ENCODE peak calls at places on chromosomes 5 and 9, in six cellular contexts. M, A, I, H, E and N are unnamed samples.

GRCh38 chr5:68176802-68177479 is 38.6 kb upstream of the PIK3R1 start:
- DNase-seq in M (no peak), A (no peak), I (peak; percentile 51), H (no peak), E (no peak), N (no peak)

GRCh38 chr5:8394965-8395364 is 526.0 kb downstream of the MTRR start:
- DNase-seq in M (no peak), A (no peak), I (peak; percentile 45), H (no peak), E (no peak), N (no peak)

GRCh38 chr5:120457839-120458507 is 6.1 kb upstream of the PRR16 start:
- DNase-seq in M (no peak), A (peak; percentile 80), I (peak; percentile 64), H (peak; percentile 13), E (peak; percentile 63), N (peak; percentile 29)

GRCh38 chr5:117318528-117318927 is 743.9 kb upstream of the SEMA6A start:
- DNase-seq in M (no peak), A (peak; percentile 58), I (peak; percentile 79), H (peak; percentile 9), E (no peak), N (no peak)

GRCh38 chr9:135339378-135339973 is 140.1 kb upstream of the PPP1R26 start:
- DNase-seq in M (no peak), A (peak; percentile 23), I (no peak), H (no peak), E (no peak), N (no peak)

GRCh38 chr9:124108216-124108615 is 96.6 kb downstream of the LHX2 start:
- DNase-seq in M (no peak), A (no peak), I (no peak), H (no peak), E (no peak), N (no peak)

GRCh38 chr9:72041775-72042194 is 18.6 kb downstream of the C9orf57 start:
- DNase-seq in M (no peak), A (no peak), I (no peak), H (no peak), E (no peak), N (peak; percentile 76)

GRCh38 chr5:142640316-142641005 is 45.4 kb downstream of the FGF1 start:
- DNase-seq in M (no peak), A (no peak), I (peak; percentile 55), H (no peak), E (no peak), N (no peak)

GRCh38 chr5:176637556-176637955 is 7.1 kb downstream of the EIF4E1B start:
- DNase-seq in M (no peak), A (no peak), I (no peak), H (no peak), E (no peak), N (no peak)

GRCh38 chr5:126117044-126117443 is 306.2 kb upstream of the GRAMD2B start:
- DNase-seq in M (no peak), A (no peak), I (no peak), H (no peak), E (no peak), N (no peak)

GRCh38 chr5:58993461-58993860 is 410.6 kb downstream of the RAB3C start:
- DNase-seq in M (no peak), A (no peak), I (no peak), H (no peak), E (no peak), N (no peak)

GRCh38 chr5:1127991-1128785 is 16.3 kb upstream of the SLC12A7 start:
- DNase-seq in M (no peak), A (no peak), I (no peak), H (no peak), E (peak; percentile 97), N (no peak)

GRCh38 chr5:132427285-132428146 is 58.0 kb downstream of the SLC22A5 start:
- DNase-seq in M (no peak), A (no peak), I (peak; percentile 70), H (no peak), E (no peak), N (no peak)

GRCh38 chr5:39231705-39232525 is 12.6 kb upstream of the FYB1 start:
- DNase-seq in M (no peak), A (no peak), I (no peak), H (no peak), E (no peak), N (no peak)

GRCh38 chr9:88387733-88388202 is 476 bp upstream of the SPIN1 start:
- DNase-seq in M (no peak), A (no peak), I (peak; percentile 81), H (no peak), E (peak; percentile 75), N (peak; percentile 52)

GRCh38 chr9:92727716-92728700 is 36.6 kb downstream of the BICD2 start:
- DNase-seq in M (no peak), A (no peak), I (no peak), H (no peak), E (no peak), N (no peak)

DNA sequence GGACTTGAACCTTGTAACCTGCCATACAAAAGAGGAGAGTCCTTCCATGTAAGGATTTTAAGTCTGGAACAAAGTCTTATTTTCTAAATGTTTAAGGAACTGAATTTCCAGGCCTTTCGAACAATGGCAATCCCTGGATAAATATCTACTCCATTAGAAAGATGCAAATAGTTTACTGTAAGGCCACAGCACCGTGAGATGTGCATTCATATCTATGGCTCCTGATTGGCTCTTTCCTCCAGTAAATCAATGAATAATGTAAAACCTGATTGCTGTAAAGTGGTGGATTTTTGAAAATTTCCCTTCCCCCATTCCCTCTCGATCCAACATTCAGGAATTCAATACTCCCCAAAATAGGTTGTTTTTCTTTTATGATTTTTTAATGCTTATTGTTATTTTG is 211.6 kb downstream of the MEF2C start:
- DNase-seq in M (no peak), A (no peak), I (no peak), H (no peak), E (no peak), N (no peak)
- H4K8ac ChIP-seq in M (no peak overlapping the region), A (no peak overlapping the region), I (no peak overlapping the region), H (no peak overlapping the region), E (no peak overlapping the region), N (no peak overlapping the region)

GRCh38 chr9:129351642-129352151 is 173.6 kb upstream of the IER5L start:
- DNase-seq in M (no peak), A (peak; percentile 70), I (peak; percentile 86), H (no peak), E (peak; percentile 54), N (no peak)

GRCh38 chr9:129350143-129350935 is 172.3 kb upstream of the IER5L start:
- DNase-seq in M (no peak), A (no peak), I (no peak), H (no peak), E (no peak), N (no peak)

GRCh38 chr9:129351058-129351641 is 173.1 kb upstream of the IER5L start:
- DNase-seq in M (peak; percentile 67), A (peak; percentile 83), I (peak; percentile 88), H (no peak), E (no peak), N (no peak)

GRCh38 chr9:129353697-129354336 is 175.8 kb upstream of the IER5L start:
- DNase-seq in M (no peak), A (no peak), I (no peak), H (no peak), E (no peak), N (no peak)

DNA sequence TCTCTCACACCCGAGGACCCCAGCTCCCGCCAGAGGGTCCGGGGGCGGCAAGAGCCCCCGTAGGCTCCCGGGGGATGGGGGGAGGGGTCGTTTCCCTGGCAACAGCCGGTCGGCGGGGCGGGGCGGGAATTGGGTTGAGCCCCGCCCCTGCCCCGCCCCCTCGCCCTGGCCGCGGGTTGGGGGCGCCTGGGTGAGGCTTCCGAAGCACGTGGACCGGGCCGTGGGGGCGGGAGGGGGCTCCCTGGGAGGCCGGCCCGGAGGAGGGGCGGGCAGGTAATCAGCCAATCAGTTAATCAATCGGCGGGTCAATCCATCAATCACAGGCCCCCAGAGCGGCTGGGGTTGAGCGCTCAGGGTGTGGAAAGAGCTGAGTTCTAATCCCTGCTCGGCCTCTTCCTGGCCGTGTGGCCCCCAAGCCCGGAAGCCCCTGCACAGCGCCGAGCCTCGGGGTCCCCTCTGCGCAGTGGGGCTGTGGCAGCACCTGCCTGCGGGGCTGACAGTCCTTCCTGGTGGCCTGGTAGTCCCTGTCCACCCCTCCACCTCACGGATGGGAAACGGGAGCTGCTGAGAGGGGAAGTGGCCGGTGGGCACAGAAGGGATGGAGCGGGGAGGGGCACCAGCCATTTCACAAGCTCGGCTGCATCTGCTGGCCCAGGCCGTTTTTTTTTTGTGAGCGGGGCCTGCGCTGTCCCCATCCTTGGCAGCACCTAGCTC is 174.3 kb upstream of the IER5L start:
- DNase-seq in M (peak; percentile 80), A (peak; percentile 92), I (peak; percentile 90), H (peak; percentile 61), E (no peak), N (no peak)
- H4K8ac ChIP-seq in M (no peak overlapping the region), A (no peak overlapping the region), I (no peak overlapping the region), H (peak overlapping the region; percentile 17), E (peak overlapping the region; percentile 97), N (peak overlapping the region; percentile 84)

GRCh38 chr5:14142202-14142855 is 813 bp upstream of the TRIO start:
- DNase-seq in M (no peak), A (no peak), I (no peak), H (no peak), E (peak; percentile 63), N (no peak)
- H4K8ac ChIP-seq in M (no peak overlapping the region), A (no peak overlapping the region), I (no peak overlapping the region), H (peak overlapping the region; percentile 73), E (peak overlapping the region; percentile 45), N (peak overlapping the region; percentile 97)

GRCh38 chr5:181283347-181283746 is 22.4 kb upstream of the TRIM52 start:
- DNase-seq in M (no peak), A (no peak), I (no peak), H (no peak), E (no peak), N (no peak)

GRCh38 chr5:181280251-181280762 is 19.4 kb upstream of the TRIM52 start:
- DNase-seq in M (no peak), A (no peak), I (peak; percentile 28), H (no peak), E (peak; percentile 34), N (no peak)

GRCh38 chr5:181282874-181283273 is 21.9 kb upstream of the TRIM52 start:
- DNase-seq in M (no peak), A (no peak), I (no peak), H (no peak), E (no peak), N (no peak)

GRCh38 chr5:181281984-181282316 is 21.0 kb upstream of the TRIM52 start:
- DNase-seq in M (no peak), A (no peak), I (no peak), H (no peak), E (no peak), N (no peak)

DNA sequence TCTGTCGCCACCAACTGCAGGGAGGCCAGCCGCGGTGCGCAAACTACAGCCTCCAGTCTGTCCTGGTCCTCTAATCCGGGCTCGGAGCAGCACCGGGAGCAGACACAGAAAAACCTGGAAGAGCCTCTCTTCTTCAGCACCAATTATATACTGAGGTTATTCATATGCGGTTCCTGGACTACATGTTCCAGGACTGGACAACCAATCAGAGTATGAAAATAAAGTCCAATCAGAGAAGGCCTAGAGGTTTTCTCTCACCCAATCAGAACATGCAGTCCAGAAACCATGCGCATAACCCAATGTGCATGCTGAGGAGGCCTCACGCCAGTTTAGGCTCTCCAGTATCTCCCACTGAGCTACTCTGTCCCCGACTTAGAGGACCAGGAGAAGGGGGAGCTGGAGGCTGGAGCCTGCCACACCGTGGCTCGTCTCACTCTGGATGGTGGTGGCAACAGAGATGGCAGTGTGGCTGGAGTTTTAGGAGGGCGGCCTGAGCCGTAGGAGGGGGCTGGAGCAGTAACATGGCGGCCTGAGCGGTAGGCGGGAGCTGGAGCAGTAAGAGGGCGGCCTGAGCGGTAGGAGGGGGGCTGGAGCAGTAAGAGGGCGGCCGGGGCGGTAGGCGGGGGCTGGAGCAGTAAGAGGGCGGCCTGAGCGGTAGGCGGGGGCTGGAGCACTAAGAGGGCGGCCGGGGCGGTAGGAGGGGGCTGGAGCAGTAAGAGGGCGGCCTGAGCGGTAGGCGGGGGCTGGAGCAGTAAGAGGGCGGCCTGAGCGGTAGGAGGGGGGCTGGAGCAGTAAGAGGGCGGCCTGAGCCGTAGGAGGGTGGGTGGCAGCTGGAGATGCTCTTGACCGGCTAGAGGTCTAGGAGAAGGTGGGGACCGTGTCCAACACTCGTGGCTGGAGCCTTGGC is 20.4 kb upstream of the TRIM52 start:
- DNase-seq in M (peak; percentile 93), A (peak; percentile 94), I (peak; percentile 99), H (peak; percentile 91), E (peak; percentile 99), N (no peak)
- H4K8ac ChIP-seq in M (peak overlapping the region; percentile 98), A (no peak overlapping the region), I (no peak overlapping the region), H (peak overlapping the region; percentile 96), E (peak overlapping the region; percentile 78), N (no peak overlapping the region)